ENCODE peak calls at places on chromosomes 4 and X, in four cellular contexts. K is ovary, J is heart left ventricle, S is foreskin fibroblast. W is an unnamed sample.

GRCh38 chrX:112841114-112841819 is 636 bp upstream of the AMOT start:
- DNase-seq in K (peak), J (peak), S (peak), W (peak)

GRCh38 chrX:9144643-9145290 is 110.8 kb upstream of the FAM9B start:
- DNase-seq in K (no peak), J (no peak), S (peak), W (no peak)

GRCh38 chr4:186684220-186684619 is 39.4 kb downstream of the FAT1 start:
- DNase-seq in K (no peak), J (no peak), S (no peak), W (no peak)

GRCh38 chr4:56908206-56909082 is 744 bp downstream of the REST start:
- DNase-seq in K (peak), J (peak), S (peak), W (peak)

GRCh38 chr4:26173619-26174018 is 147.2 kb upstream of the RBPJ start:
- DNase-seq in K (no peak), J (no peak), S (peak), W (peak)

GRCh38 chr4:176383273-176384077 is 63.7 kb downstream of the SPCS3 start:
- DNase-seq in K (no peak), J (peak), S (peak), W (no peak)

GRCh38 chrX:143363419-143363818 is 153.9 kb downstream of the SPANXN3 start:
- DNase-seq in K (no peak), J (no peak), S (no peak), W (no peak)

GRCh38 chr4:120454788-120455187 is 388.1 kb upstream of the MAD2L1 start:
- DNase-seq in K (no peak), J (no peak), S (no peak), W (no peak)

GRCh38 chrX:105297041-105297440 is 76.5 kb upstream of the TEX13A start:
- DNase-seq in K (no peak), J (no peak), S (peak), W (no peak)

GRCh38 chr4:161554372-161554990 is 609.3 kb downstream of the FSTL5 start:
- DNase-seq in K (no peak), J (no peak), S (peak), W (peak)

GRCh38 chrX:45774961-45775360 is 574.3 kb upstream of the DIPK2B start:
- DNase-seq in K (peak), J (no peak), S (peak), W (peak)

GRCh38 chr4:76803522-76803921 is 94.4 kb downstream of the SOWAHB start:
- DNase-seq in K (peak), J (no peak), S (peak), W (peak)

GRCh38 chr4:83036991-83037390 is 2.0 kb downstream of the COPS4 start:
- DNase-seq in K (no peak), J (no peak), S (peak), W (no peak)

GRCh38 chr4:181959121-181959520 is 284.1 kb upstream of the TENM3 start:
- DNase-seq in K (no peak), J (no peak), S (peak), W (peak)

GRCh38 chr4:71545168-71545567 is 206.3 kb downstream of the SLC4A4 start:
- DNase-seq in K (no peak), J (no peak), S (peak), W (no peak)

GRCh38 chr4:112526061-112526460 is 10.1 kb upstream of the NEUROG2 start:
- DNase-seq in K (no peak), J (no peak), S (peak), W (no peak)

GRCh38 chr4:78136109-78137081 is 79.3 kb downstream of the FRAS1 start:
- DNase-seq in K (no peak), J (no peak), S (peak), W (no peak)

GRCh38 chr4:2077537-2078460 is 18.7 kb downstream of the NAT8L start:
- DNase-seq in K (peak), J (no peak), S (no peak), W (no peak)

GRCh38 chrX:42127563-42127962 is 204.2 kb upstream of the CASK start:
- DNase-seq in K (no peak), J (no peak), S (no peak), W (no peak)

GRCh38 chr4:57966987-57967760 is 857.0 kb upstream of the IGFBP7 start:
- DNase-seq in K (no peak), J (no peak), S (no peak), W (no peak)

GRCh38 chr4:93267747-93268146 is 560.8 kb upstream of the ATOH1 start:
- DNase-seq in K (no peak), J (no peak), S (no peak), W (no peak)

GRCh38 chr4:107392951-107393350 is 327.1 kb downstream of the PAPSS1 start:
- DNase-seq in K (no peak), J (no peak), S (peak), W (peak)

GRCh38 chrX:149567621-149568417 is 18.1 kb upstream of the HSFX3 start:
- DNase-seq in K (no peak), J (no peak), S (no peak), W (no peak)

GRCh38 chr4:48761286-48761685 is 18.8 kb downstream of the FRYL start:
- DNase-seq in K (no peak), J (no peak), S (no peak), W (no peak)

GRCh38 chr4:70197842-70198241 is 2.3 kb downstream of the ODAM start:
- DNase-seq in K (no peak), J (no peak), S (no peak), W (no peak)

GRCh38 chrX:44828008-44828605 is 15.7 kb upstream of the DUSP21 start:
- DNase-seq in K (no peak), J (no peak), S (peak), W (peak)

GRCh38 chr4:144712775-144713174 is 66.8 kb downstream of the HHIP start:
- DNase-seq in K (no peak), J (no peak), S (peak), W (no peak)

GRCh38 chrX:152844256-152844655 is 13.4 kb downstream of the NSDHL start:
- DNase-seq in K (no peak), J (no peak), S (no peak), W (no peak)

DNA sequence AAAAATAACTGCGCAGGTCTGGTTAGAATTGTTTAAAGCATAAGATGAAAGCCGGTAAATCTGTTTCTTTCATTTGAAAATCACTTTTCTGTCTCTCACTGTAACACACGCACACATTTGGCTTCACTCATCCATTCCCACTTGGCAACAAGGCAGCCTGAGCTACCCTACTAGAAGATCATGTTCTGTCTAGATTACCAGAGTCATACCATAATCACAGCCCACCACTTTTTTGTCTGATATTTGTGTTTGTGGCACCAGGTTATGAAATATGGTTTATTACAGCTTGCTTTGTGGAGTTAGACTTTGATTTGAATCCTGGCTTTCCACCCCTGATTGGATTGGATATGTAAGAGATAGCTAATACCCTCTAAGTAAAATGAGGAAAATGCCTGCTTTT is 2.2 kb downstream of the USO1 start:
- DNase-seq in K (no peak), J (no peak), S (peak), W (no peak)
- H3K4me3 ChIP-seq in K (no peak), J (peak), S (peak), W (peak)

GRCh38 chr4:15868065-15868464 is 70.5 kb downstream of the FGFBP1 start:
- DNase-seq in K (no peak), J (no peak), S (peak), W (peak)

GRCh38 chr4:15870921-15871664 is 67.4 kb downstream of the FGFBP1 start:
- DNase-seq in K (no peak), J (no peak), S (no peak), W (no peak)

GRCh38 chr4:15870079-15870478 is 68.5 kb downstream of the FGFBP1 start:
- DNase-seq in K (no peak), J (no peak), S (no peak), W (no peak)

GRCh38 chr4:15864771-15865566 is 73.6 kb downstream of the FGFBP1 start:
- DNase-seq in K (no peak), J (no peak), S (no peak), W (no peak)

DNA sequence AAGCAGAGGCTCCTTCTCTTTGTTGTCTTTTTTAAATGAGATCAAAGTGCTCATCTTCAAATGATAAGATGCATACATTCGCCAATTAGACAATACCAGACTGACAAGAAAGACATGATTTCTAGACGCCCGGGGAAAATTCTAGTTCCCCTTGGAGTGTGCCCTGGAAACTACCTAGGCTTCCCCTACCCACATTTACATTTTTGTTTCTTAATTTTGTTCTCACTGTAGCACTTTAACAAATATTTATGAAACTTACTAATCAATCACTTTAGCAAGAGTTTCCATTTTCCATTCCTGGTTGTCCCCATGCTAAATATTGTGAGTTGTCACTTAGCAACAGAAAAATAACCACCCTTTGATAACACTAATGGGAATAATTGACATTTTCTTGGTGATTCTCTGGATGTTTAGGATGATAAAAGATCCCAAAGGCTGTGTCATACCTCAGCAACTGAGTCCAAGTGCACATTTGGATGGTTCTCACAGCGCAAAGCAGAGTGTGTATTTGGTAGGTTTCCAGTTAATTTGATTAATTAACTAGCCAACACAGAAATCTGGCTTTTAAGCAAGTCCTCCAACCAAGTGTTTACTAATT is 69.6 kb downstream of the FGFBP1 start:
- DNase-seq in K (no peak), J (no peak), S (no peak), W (no peak)
- H3K4me3 ChIP-seq in K (no peak), J (no peak), S (no peak), W (no peak)

DNA sequence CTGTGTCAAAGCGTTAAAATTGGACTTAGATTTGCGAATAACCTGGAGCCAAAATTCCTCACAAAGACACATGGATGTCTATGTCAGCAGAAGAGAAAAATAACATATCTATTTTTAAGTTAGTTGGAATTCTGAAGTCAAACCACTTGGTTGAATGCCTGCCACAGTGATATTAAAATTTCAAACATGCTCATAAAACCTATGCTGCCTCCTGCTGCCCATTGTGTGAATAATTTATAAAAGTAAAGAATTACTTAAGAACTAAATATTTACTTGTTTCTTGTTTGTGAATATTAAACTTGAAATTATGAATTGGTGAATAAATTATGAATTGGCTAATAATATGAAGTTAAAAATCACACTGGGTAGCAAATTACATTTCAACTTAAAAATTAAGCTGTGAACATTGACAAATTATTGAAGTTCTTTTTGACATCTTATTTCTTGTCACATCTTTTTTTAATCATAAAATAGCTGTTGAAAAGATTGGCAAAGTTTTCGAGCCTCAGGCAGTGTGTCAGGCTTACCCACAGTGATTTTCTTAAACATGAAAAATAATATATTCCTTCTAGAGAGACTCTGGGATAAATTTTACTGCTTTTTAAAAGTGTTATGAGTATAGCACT is 35.4 kb downstream of the FABP2 start:
- DNase-seq in K (peak), J (peak), S (peak), W (no peak)
- H3K4me3 ChIP-seq in K (no peak), J (no peak), S (no peak), W (no peak)

DNA sequence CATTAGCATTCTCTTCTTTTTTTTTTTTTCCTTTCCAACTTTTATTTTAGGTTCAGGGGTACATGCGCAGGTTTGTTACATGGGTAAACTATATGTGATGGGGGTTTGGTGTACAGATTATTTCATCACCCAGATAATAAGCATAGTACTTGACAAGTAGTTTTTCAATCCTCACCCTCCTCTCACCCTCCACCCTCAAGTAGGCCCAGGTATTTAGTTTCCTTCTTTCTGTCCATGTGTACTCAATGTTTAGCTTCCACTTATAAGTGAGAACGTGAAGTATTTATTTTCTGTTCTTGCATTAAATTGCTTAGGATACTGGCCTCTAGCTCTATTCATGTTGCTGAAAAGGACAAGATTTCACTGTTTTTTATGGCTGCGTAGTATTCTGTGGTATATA is 140.8 kb upstream of the PGRMC2 start:
- DNase-seq in K (no peak), J (no peak), S (no peak), W (no peak)
- H3K4me3 ChIP-seq in K (no peak), J (no peak), S (no peak), W (no peak)

GRCh38 chr4:146333187-146333894 is 119.0 kb downstream of the REELD1 start:
- DNase-seq in K (no peak), J (no peak), S (peak), W (peak)
- H3K4me3 ChIP-seq in K (no peak), J (no peak), S (peak), W (peak)

GRCh38 chr4:184370711-184371389 is 103.5 kb downstream of the IRF2 start:
- DNase-seq in K (peak), J (no peak), S (peak), W (no peak)
- H3K4me3 ChIP-seq in K (no peak), J (no peak), S (no peak), W (no peak)

GRCh38 chrX:103464774-103465117 is 54.5 kb downstream of the RAB40A start:
- DNase-seq in K (peak), J (peak), S (peak), W (peak)
- H3K4me3 ChIP-seq in K (peak), J (peak), S (peak), W (peak)

W was measured in MG63.